ENCODE peak calls at places on chromosomes 4 and X, in six cellular contexts. Z is fibroblast of pulmonary artery; A is T-helper 1 cell; E is fibroblast of the aortic adventitia; I is GM20000; Y is activated T-cell treated with anti-CD3 and anti-CD28 coated beads, Interleukin-2, amount 50 U/mL, for 72 hours. H is an unnamed sample.

GRCh38 chrX:15856580-15856979 is 2.0 kb upstream of the AP1S2 start:
- DNase-seq in Z (no peak), A (no peak), E (no peak), I (no peak), Y (no peak), H (no peak)

GRCh38 chr4:142687547-142688275 is 158.4 kb downstream of the INPP4B start:
- DNase-seq in Z (no peak), A (no peak), E (no peak), I (no peak), Y (no peak), H (no peak)

GRCh38 chrX:118755633-118756032 is 28.2 kb downstream of the IL13RA1 start:
- DNase-seq in Z (no peak), A (no peak), E (peak; percentile 39), I (no peak), Y (no peak), H (no peak)

GRCh38 chrX:131711478-131711867 is 167.6 kb downstream of the OR13H1 start:
- DNase-seq in Z (no peak), A (no peak), E (no peak), I (no peak), Y (no peak), H (no peak)

GRCh38 chr4:125388653-125389052 is 73.9 kb downstream of the FAT4 start:
- DNase-seq in Z (peak; percentile 84), A (no peak), E (peak; percentile 77), I (no peak), Y (no peak), H (no peak)

GRCh38 chr4:26127851-26128337 is 192.9 kb upstream of the RBPJ start:
- DNase-seq in Z (no peak), A (no peak), E (peak; percentile 27), I (no peak), Y (no peak), H (no peak)

GRCh38 chr4:61200991-61201526 is 933 bp downstream of the ADGRL3 start:
- DNase-seq in Z (peak; percentile 42), A (no peak), E (peak; percentile 4), I (peak; percentile 25), Y (no peak), H (no peak)

GRCh38 chr4:53702334-53703266 is 111.3 kb upstream of the LNX1 start:
- DNase-seq in Z (peak; percentile 89), A (peak; percentile 4), E (peak; percentile 85), I (peak; percentile 36), Y (peak; percentile 3), H (peak; percentile 81)

GRCh38 chrX:98067611-98068010 is 1183.9 kb downstream of the RPA4 start:
- DNase-seq in Z (peak; percentile 0), A (no peak), E (no peak), I (no peak), Y (no peak), H (no peak)

GRCh38 chrX:136491832-136492231 is 4.1 kb downstream of the BRS3 start:
- DNase-seq in Z (no peak), A (no peak), E (no peak), I (no peak), Y (no peak), H (no peak)

GRCh38 chrX:130084651-130085237 is 25.6 kb downstream of the ELF4 start:
- DNase-seq in Z (no peak), A (no peak), E (no peak), I (peak; percentile 58), Y (no peak), H (no peak)

GRCh38 chrX:105191878-105192277 is 28.6 kb downstream of the TEX13A start:
- DNase-seq in Z (peak; percentile 10), A (no peak), E (no peak), I (no peak), Y (no peak), H (no peak)

GRCh38 chr4:177281544-177281943 is 28.1 kb upstream of the NEIL3 start:
- DNase-seq in Z (peak; percentile 15), A (no peak), E (no peak), I (no peak), Y (no peak), H (no peak)

GRCh38 chr4:85598936-85599335 is 124.0 kb downstream of the ARHGAP24 start:
- DNase-seq in Z (no peak), A (no peak), E (no peak), I (no peak), Y (no peak), H (no peak)

GRCh38 chr4:90209922-90210321 is 82.7 kb downstream of the CCSER1 start:
- DNase-seq in Z (no peak), A (no peak), E (no peak), I (no peak), Y (no peak), H (no peak)

GRCh38 chrX:8820910-8821527 is 19.8 kb upstream of the FAM9A start:
- DNase-seq in Z (peak; percentile 22), A (no peak), E (no peak), I (no peak), Y (no peak), H (no peak)

GRCh38 chr4:124167602-124168001 is 544.9 kb downstream of the ANKRD50 start:
- DNase-seq in Z (peak; percentile 21), A (no peak), E (peak; percentile 68), I (no peak), Y (no peak), H (no peak)

GRCh38 chr4:149218672-149219071 is 597.0 kb downstream of the IQCM start:
- DNase-seq in Z (no peak), A (no peak), E (no peak), I (no peak), Y (no peak), H (no peak)

GRCh38 chr4:165700855-165701254 is 172.2 kb upstream of the TLL1 start:
- DNase-seq in Z (peak; percentile 22), A (no peak), E (no peak), I (no peak), Y (no peak), H (no peak)

GRCh38 chr4:152094851-152095700 is 334.3 kb upstream of the GATB start:
- DNase-seq in Z (peak; percentile 25), A (peak; percentile 19), E (peak; percentile 81), I (no peak), Y (no peak), H (no peak)

GRCh38 chr4:123555500-123556273 is 159.1 kb downstream of the SPRY1 start:
- DNase-seq in Z (peak; percentile 98), A (no peak), E (peak; percentile 97), I (no peak), Y (no peak), H (peak; percentile 94)

GRCh38 chr4:161148051-161148450 is 1015.7 kb downstream of the FSTL5 start:
- DNase-seq in Z (no peak), A (no peak), E (no peak), I (no peak), Y (no peak), H (no peak)

GRCh38 chrX:51867626-51868025 is 25.8 kb upstream of the MAGED1 start:
- DNase-seq in Z (no peak), A (no peak), E (no peak), I (no peak), Y (no peak), H (no peak)

GRCh38 chr4:2930821-2931764 is 32.1 kb downstream of the NOP14 start:
- DNase-seq in Z (no peak), A (no peak), E (no peak), I (no peak), Y (no peak), H (peak; percentile 74)

GRCh38 chr4:165096776-165097175 is 15.9 kb downstream of the TMEM192 start:
- DNase-seq in Z (peak; percentile 53), A (no peak), E (peak; percentile 52), I (peak; percentile 32), Y (no peak), H (no peak)

GRCh38 chrX:152915541-152916241 is 17.8 kb downstream of the ZNF185 start:
- DNase-seq in Z (peak; percentile 33), A (no peak), E (peak; percentile 41), I (peak; percentile 59), Y (peak; percentile 9), H (no peak)

GRCh38 chr4:40055873-40056721 is 553 bp upstream of the N4BP2 start:
- DNase-seq in Z (peak; percentile 89), A (no peak), E (peak; percentile 84), I (peak; percentile 79), Y (peak; percentile 62), H (peak; percentile 86)

GRCh38 chrX:101450951-101451350 is 34.3 kb upstream of the ARMCX4 start:
- DNase-seq in Z (peak; percentile 72), A (no peak), E (peak; percentile 60), I (no peak), Y (no peak), H (no peak)

GRCh38 chr4:71449040-71449439 is 110.2 kb downstream of the SLC4A4 start:
- DNase-seq in Z (no peak), A (no peak), E (no peak), I (no peak), Y (no peak), H (no peak)

GRCh38 chr4:150699599-150699998 is 117.6 kb downstream of the MAB21L2 start:
- DNase-seq in Z (no peak), A (no peak), E (no peak), I (no peak), Y (no peak), H (no peak)

GRCh38 chr4:87089368-87089767 is 131.1 kb downstream of the KLHL8 start:
- DNase-seq in Z (no peak), A (no peak), E (no peak), I (no peak), Y (no peak), H (no peak)

GRCh38 chr4:71456841-71457240 is 118.0 kb downstream of the SLC4A4 start:
- DNase-seq in Z (peak; percentile 69), A (no peak), E (peak; percentile 47), I (no peak), Y (no peak), H (no peak)